ENCODE peak calls at places on chromosomes 12 and 14, in ten cellular contexts. H is IMR-90, T is AG04450, D is mammary epithelial cell, N is coronary artery, C is colonic mucosa, W is transverse colon, U is Peyer's patch, R is HCT116, I is fibroblast of lung. B is an unnamed sample.

GRCh38 chr12:503111-503761 is 43.5 kb downstream of the B4GALNT3 start:
- DNase-seq in R (peak; percentile 59), N (no peak), W (peak; percentile 86), I (peak; percentile 8), H (no peak), U (no peak), T (no peak), C (peak; percentile 87), D (peak; percentile 94), B (peak; percentile 99)

GRCh38 chr14:74886001-74886400 is 4.3 kb downstream of the DLST start:
- DNase-seq in D (peak; percentile 75), R (no peak), C (no peak), U (no peak), N (no peak), T (peak; percentile 92), W (no peak), I (peak; percentile 93), H (peak; percentile 98), B (peak; percentile 40)

GRCh38 chr12:61095131-61095530 is 1165.1 kb upstream of the USP15 start:
- DNase-seq in I (peak; percentile 30), N (no peak), T (no peak), U (no peak), R (no peak), W (no peak), C (no peak), D (no peak), H (peak; percentile 4), B (no peak)

GRCh38 chr12:19181666-19182426 is 52.3 kb downstream of the PLEKHA5 start:
- DNase-seq in C (no peak), U (no peak), N (no peak), W (no peak), T (no peak), I (no peak), D (no peak), R (no peak), H (no peak), B (no peak)

GRCh38 chr12:53938276-53939140 is at the start of gene HOXC13:
- DNase-seq in U (no peak), H (no peak), W (no peak), I (no peak), N (no peak), T (no peak), D (peak; percentile 100), C (peak; percentile 38), R (peak; percentile 95), B (peak; percentile 7)

GRCh38 chr12:108338915-108339657 is at the start of gene CMKLR1:
- DNase-seq in H (no peak), C (peak; percentile 22), T (no peak), I (no peak), U (no peak), R (no peak), N (peak; percentile 84), W (peak; percentile 32), D (no peak), B (no peak)

GRCh38 chr14:29709490-29709889 is 218.2 kb downstream of the PRKD1 start:
- DNase-seq in C (no peak), H (peak; percentile 46), T (no peak), I (no peak), D (no peak), R (no peak), U (no peak), W (no peak), N (no peak), B (no peak)

GRCh38 chr12:88468546-88468945 is 111.7 kb downstream of the KITLG start:
- DNase-seq in D (no peak), W (no peak), C (no peak), I (peak; percentile 36), R (no peak), U (no peak), H (peak; percentile 8), N (no peak), T (no peak), B (no peak)

GRCh38 chr14:74952195-74952665 is 3.2 kb downstream of the PGF start:
- DNase-seq in N (no peak), D (no peak), I (no peak), U (no peak), W (no peak), H (no peak), C (no peak), R (no peak), T (no peak), B (no peak)

GRCh38 chr12:14948672-14949071 is 10.3 kb upstream of the ERP27 start:
- DNase-seq in T (peak; percentile 69), R (no peak), U (peak; percentile 67), C (peak; percentile 45), W (peak; percentile 34), N (no peak), H (peak; percentile 89), I (peak; percentile 87), D (peak; percentile 50), B (peak; percentile 73)

GRCh38 chr12:38541849-38542248 is 225.3 kb downstream of the ALG10B start:
- DNase-seq in I (no peak), C (no peak), N (no peak), U (no peak), R (no peak), W (no peak), D (no peak), T (no peak), H (no peak), B (no peak)

GRCh38 chr12:11014234-11014633 is 8.2 kb downstream of the TAS2R19 start:
- DNase-seq in I (peak; percentile 5), T (no peak), D (no peak), U (no peak), H (peak; percentile 64), R (no peak), W (no peak), N (no peak), C (no peak), B (no peak)

GRCh38 chr14:32933623-32933942 is 5.1 kb upstream of the NPAS3 start:
- DNase-seq in U (no peak), I (peak; percentile 80), W (no peak), H (no peak), N (no peak), T (no peak), C (no peak), D (no peak), R (no peak), B (no peak)
- TF ChIP-seq CTCF in U (no peak), I (peak; percentile 33), W (peak; percentile 28), H (peak; percentile 11), N (no peak), T (peak; percentile 29), C (no peak), D (no peak), R (no peak), B (peak; percentile 1)

GRCh38 chr14:23056956-23057756 is at the start of gene CDH24:
- DNase-seq in I (peak; percentile 64), W (peak; percentile 84), R (no peak), H (peak; percentile 57), C (peak; percentile 83), N (no peak), T (no peak), U (peak; percentile 67), D (peak; percentile 62), B (peak; percentile 36)

GRCh38 chr14:23055621-23056256 is 1.6 kb downstream of the CDH24 start:
- DNase-seq in W (no peak), N (no peak), R (no peak), C (no peak), I (peak; percentile 34), D (no peak), T (no peak), U (no peak), H (peak; percentile 29), B (no peak)

GRCh38 chr14:23058654-23059504 is 1.6 kb upstream of the CDH24 start:
- DNase-seq in W (no peak), T (no peak), N (no peak), C (no peak), U (no peak), H (no peak), R (no peak), D (no peak), I (no peak), B (no peak)

GRCh38 chr14:23056257-23056955 is 914 bp downstream of the CDH24 start:
- DNase-seq in C (peak; percentile 78), W (peak; percentile 80), D (peak; percentile 57), U (peak; percentile 75), R (peak; percentile 81), N (no peak), H (peak; percentile 65), T (no peak), I (peak; percentile 53), B (peak; percentile 72)

GRCh38 chr14:23057757-23058653 is 685 bp upstream of the CDH24 start:
- DNase-seq in I (peak; percentile 73), R (peak; percentile 79), C (peak; percentile 95), U (peak; percentile 82), N (peak; percentile 86), T (peak; percentile 45), D (peak; percentile 74), W (peak; percentile 92), H (peak; percentile 76), B (peak; percentile 73)
- H3K4me3 ChIP-seq in I (peak overlapping the region; percentile 54), R (peak overlapping the region; percentile 61), C (peak overlapping the region; percentile 57), U (peak overlapping the region; percentile 55), N (peak overlapping the region; percentile 82), T (peak overlapping the region; percentile 61), D (peak overlapping the region; percentile 50), W (peak overlapping the region; percentile 81), H (peak overlapping the region; percentile 62), B (peak overlapping the region; percentile 45)

GRCh38 chr12:40330180-40330579 is 105.4 kb downstream of the LRRK2 start:
- DNase-seq in H (no peak), D (no peak), W (no peak), U (no peak), T (no peak), N (no peak), C (no peak), I (no peak), R (no peak), B (no peak)

GRCh38 chr12:40327506-40327905 is 102.7 kb downstream of the LRRK2 start:
- DNase-seq in R (no peak), H (no peak), T (no peak), D (no peak), N (no peak), C (no peak), I (no peak), W (no peak), U (no peak), B (no peak)

DNA sequence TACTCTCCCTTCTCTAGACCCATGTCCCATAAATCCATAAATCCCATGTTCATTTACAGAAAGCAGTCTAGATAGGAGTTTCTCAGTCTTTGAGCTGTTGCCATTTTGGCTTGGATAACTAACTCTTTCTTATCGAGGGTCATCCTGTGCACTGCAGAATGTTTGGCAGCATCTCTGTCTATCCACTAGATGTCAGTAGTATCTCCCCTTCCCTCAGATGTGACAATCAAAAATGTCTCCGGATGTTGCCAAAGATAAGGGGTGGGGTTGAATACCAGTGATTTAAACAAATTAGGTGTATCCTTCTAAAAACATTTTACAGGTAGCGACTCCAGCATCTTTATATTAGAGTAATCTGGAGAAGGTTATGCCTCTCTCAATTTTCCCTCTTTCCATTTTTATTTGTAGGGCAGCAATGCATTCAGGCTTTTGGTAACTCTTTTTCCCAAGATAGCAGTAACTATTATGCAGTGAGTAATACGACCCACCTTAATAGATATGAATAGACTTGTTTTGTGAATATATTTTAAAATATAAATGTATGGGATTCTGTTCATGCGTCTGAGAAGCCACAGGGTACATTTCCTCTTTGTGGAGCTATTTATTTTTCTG is 100.7 kb downstream of the LRRK2 start:
- DNase-seq in D (peak; percentile 28), T (no peak), I (peak; percentile 2), C (no peak), H (peak; percentile 4), U (no peak), R (peak; percentile 59), W (no peak), N (no peak), B (peak; percentile 60)
- TF ChIP-seq CTCF in D (peak; percentile 86), T (peak; percentile 50), I (peak; percentile 67), C (no peak), H (peak; percentile 32), U (peak; percentile 49), R (peak; percentile 76), W (no peak), N (no peak), B (peak; percentile 61)

GRCh38 chr12:40225337-40225983 is 663 bp downstream of the LRRK2 start:
- DNase-seq in N (no peak), H (no peak), C (no peak), T (no peak), W (no peak), R (no peak), D (no peak), I (no peak), U (no peak), B (no peak)
- H3K4me3 ChIP-seq in N (peak overlapping the region; percentile 88), H (peak overlapping the region; percentile 52), C (peak overlapping the region; percentile 50), T (peak overlapping the region; percentile 48), W (peak overlapping the region; percentile 48), R (no peak overlapping the region), D (peak overlapping the region; percentile 62), I (peak overlapping the region; percentile 84), U (peak overlapping the region; percentile 56), B (peak overlapping the region; percentile 69)

B was measured in bronchial epithelial cell.